ENCODE peak calls at places on chromosomes 16 and 17, in seven cellular contexts. S is cardiac fibroblast, A is K562, X is BJ, E is ascending aorta, U is RWPE2, O is tibial artery. M is an unnamed sample.

GRCh38 chr17:57552114-57552601 is 192.9 kb downstream of the CCDC182 start:
- DNase-seq in X (no peak), A (peak), U (no peak), O (no peak), S (peak), E (no peak), M (no peak)

GRCh38 chr17:80498242-80498919 is 22.0 kb upstream of the NPTX1 start:
- DNase-seq in O (no peak), A (no peak), E (no peak), U (no peak), X (no peak), S (peak), M (peak)

GRCh38 chr16:48053346-48053745 is 102.4 kb downstream of the ABCC12 start:
- DNase-seq in E (no peak), U (no peak), S (peak), O (no peak), A (no peak), X (peak), M (peak)

GRCh38 chr17:50080827-50081226 is 14.3 kb upstream of the PDK2 start:
- DNase-seq in E (no peak), U (no peak), A (no peak), X (no peak), O (no peak), S (no peak), M (no peak)

GRCh38 chr17:11331790-11332526 is 90.9 kb downstream of the SHISA6 start:
- DNase-seq in S (no peak), A (no peak), X (no peak), U (no peak), E (no peak), O (no peak), M (no peak)

GRCh38 chr16:88706965-88707871 is 915 bp downstream of the CTU2 start:
- DNase-seq in O (no peak), X (no peak), A (no peak), E (no peak), U (no peak), S (no peak), M (no peak)

GRCh38 chr16:22315979-22316378 is 18.8 kb downstream of the POLR3E start:
- DNase-seq in E (no peak), O (no peak), X (no peak), A (no peak), U (no peak), S (no peak), M (no peak)

GRCh38 chr16:11100239-11100750 is 155.7 kb downstream of the SOCS1 start:
- DNase-seq in S (peak), O (peak), E (peak), A (peak), U (no peak), X (peak), M (peak)

GRCh38 chr17:9028632-9029570 is 7.6 kb downstream of the NTN1 start:
- DNase-seq in U (no peak), E (no peak), X (no peak), S (no peak), O (peak), A (no peak), M (no peak)

GRCh38 chr16:24681793-24682192 is 47.7 kb upstream of the TNRC6A start:
- DNase-seq in U (no peak), X (no peak), E (no peak), A (no peak), O (no peak), S (peak), M (no peak)

DNA sequence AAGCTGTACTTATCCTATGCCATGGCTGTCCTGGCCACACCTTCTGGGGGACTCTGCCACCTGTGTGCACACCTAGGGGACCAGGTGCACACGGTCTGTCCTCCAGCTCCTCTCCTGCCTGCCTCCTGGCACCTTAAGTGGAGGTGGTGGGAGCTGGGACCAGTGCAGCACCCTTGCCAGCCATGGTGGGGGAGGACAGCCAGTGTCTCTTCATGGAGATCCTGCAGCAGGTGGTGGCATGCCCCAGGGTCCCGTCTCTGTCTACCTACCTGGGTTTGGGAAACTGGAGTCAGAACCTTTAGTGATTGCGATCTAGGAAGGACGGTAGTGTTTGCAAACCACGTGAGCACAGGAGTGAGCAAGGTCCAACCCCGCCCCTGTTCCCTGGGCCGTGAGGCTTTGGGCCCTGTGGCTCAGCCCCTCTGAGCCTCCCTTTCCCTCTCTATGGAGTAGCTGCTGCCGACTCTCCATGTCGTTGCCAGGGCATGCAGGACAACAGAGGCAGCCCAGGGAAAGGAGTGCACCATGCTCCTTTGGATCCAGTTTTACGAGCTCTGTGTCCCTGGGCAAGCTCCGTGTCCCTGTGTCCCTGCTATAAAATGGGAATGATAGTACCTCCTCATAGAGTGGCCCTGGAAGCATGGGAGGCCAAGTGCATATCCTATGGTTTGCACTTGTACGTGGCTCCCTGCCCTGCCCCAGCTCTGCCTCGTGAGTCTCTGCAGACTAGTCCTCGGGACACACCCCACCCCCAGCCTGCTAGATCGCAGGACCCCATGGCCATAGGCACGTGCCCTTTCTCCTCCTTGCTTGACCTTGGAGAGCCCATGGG is 7.1 kb downstream of the ADGRG1 start:
- DNase-seq in O (no peak), X (no peak), E (no peak), U (no peak), S (no peak), A (no peak), M (no peak)
- H3K4me3 ChIP-seq in O (no peak), X (no peak), E (no peak), U (no peak), S (no peak), A (no peak), M (no peak)

DNA sequence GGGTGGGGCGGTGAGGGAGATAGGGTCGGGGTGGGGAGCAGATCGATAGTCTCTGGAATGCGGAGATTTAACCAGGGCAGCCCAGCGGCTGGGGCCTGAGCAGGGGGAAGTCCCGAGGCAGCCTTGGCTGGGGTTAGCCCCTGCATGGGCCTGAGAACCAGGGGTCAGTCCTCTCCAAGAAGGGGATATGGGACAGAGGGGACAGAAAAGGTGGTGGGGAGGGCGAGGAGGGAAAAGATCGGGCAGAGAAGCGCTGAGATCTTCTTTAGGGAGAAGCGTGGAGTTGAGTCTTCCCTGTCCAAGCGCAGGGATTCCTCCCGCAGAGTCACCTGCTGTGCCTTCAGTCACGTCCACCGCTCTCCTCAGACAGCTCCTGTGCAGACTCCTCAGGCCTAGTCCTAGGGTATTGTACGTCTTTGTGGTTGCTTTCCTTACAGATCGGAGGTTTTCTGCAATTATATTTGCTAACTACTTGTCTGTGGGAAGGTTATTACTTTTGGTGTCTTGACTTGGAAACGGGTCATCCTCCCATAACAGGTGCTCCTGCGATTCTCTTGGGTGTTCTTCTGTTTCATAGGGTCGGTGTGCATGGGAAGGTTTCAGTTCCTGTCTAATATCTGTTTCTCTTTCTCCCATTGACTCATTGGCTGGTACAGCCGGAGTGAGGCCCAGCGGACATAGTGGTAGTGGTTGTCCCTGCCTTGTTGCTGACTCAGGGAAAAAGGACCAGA is 952 bp downstream of the CD300A start:
- DNase-seq in O (no peak), E (no peak), S (no peak), X (no peak), A (no peak), U (no peak), M (no peak)
- TF ChIP-seq CTCF in O (no peak), E (no peak), S (no peak), X (no peak), A (no peak), U (no peak), M (no peak)

DNA sequence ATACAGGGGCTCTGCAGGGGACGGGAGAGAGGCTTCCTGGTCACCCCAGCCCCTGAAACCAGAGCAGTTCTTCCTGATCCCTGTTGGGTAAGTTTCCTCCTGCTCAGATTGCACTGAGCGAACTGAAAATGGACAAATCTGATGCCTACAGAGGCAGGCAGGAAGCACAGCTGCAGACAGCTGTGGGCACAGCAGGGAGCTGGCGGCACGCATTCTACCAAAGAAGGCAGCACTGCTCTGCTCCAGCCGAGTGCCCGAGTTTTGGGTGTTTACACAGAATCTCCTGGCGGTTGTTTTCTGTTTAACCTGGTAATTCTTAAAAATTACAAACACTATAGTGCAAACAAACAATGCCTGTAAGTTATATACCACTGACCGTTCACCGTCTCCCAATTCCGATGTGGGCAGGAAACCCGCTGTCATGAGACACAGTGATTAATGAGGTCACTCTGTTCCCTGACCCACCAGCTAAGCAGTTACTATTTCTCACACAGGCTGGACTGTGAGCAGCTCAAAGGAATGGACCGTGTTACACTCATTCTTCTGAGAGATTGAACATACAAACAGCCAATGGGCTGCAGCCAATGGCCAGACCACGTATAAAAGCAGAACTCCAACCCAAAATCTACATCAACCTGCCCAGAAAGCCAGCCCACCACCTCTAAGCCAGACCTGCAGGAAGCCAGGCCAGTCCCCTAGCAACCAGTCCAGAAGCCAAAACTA is 25.5 kb downstream of the NSMCE1 start:
- DNase-seq in E (peak), X (no peak), U (no peak), A (no peak), S (peak), O (peak), M (peak)
- H3K4me3 ChIP-seq in E (peak), X (no peak), U (no peak), A (no peak), S (peak), O (peak), M (peak)

DNA sequence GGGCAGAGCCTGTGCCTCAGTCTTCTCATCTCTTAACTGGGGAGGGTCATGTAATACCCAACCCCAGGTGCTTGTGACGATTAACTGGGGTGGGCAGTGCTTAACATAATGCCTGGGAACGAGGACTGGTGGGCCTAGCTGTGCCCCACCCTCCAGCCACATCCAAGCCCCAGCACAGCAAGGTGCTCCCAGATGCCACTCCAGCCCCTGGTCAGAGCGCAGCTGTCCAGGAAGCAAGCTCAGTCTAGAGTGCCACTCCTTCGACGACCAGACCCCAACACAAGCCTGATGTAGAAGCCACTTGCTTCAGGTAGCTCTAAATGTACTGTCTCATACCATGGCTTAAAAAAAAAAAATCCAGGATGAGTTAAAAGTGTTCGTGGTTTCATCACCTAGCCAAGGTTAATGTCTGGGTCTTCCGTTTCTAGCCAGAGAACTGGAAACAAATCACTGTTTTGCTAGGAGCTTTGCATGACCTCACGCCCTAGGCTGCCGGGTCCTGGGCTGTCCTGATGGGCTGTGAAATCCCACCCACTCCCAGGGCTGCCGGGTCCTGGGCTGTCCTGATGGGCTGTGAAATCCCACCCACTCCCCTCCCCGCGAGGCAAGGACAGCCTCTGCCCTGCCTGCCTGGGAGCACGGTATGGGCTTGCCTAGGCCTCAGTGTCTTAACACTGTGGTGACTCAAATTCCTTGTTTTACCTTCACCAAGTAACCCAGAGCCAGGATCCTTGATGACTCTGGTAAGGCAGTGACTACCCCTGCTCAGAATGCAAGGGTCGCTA is 7.7 kb downstream of the MIEF2 start:
- DNase-seq in A (no peak), S (peak), U (no peak), E (no peak), O (no peak), X (no peak), M (no peak)
- TF ChIP-seq CTCF in A (no peak), S (no peak), U (no peak), E (no peak), O (no peak), X (no peak), M (no peak)

DNA sequence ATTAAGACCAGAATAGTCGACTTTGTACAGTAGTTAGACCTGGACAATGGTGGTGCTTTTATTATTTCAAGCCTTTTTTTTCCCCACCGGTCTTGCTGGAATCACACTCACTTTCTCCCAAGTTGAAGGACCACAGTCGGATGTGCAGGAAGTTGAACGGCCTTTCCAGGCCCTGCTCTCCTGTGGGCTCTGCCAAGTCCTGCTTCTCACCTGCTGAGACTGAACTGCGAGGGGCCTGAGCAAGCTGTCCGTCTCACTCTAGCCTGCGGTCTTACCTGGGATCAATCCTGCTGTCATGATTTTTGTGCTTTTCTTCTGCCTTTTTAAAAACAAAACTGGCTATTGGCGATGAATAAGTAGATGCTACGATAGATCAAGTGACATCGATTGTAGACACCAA is 1.3 kb downstream of the TLCD3A start:
- DNase-seq in A (no peak), U (no peak), O (no peak), E (no peak), S (no peak), X (no peak), M (no peak)
- H3K4me3 ChIP-seq in A (peak), U (peak), O (peak), E (peak), S (peak), X (peak), M (peak)

GRCh38 chr16:73051903-73052302 is 4.0 kb upstream of the ZFHX3 start:
- DNase-seq in S (no peak), U (no peak), O (no peak), A (no peak), X (no peak), E (no peak), M (no peak)

GRCh38 chr16:73051216-73051615 is 3.3 kb upstream of the ZFHX3 start:
- DNase-seq in E (no peak), A (no peak), S (no peak), X (no peak), U (no peak), O (peak), M (no peak)

GRCh38 chr16:73049051-73049910 is 1.4 kb upstream of the ZFHX3 start:
- DNase-seq in E (no peak), O (peak), S (no peak), X (no peak), A (no peak), U (no peak), M (no peak)

GRCh38 chr16:73048292-73049050 is 543 bp upstream of the ZFHX3 start:
- DNase-seq in A (no peak), S (peak), U (no peak), E (no peak), X (no peak), O (peak), M (no peak)

GRCh38 chr16:73050115-73051099 is 2.5 kb upstream of the ZFHX3 start:
- DNase-seq in S (no peak), O (no peak), X (no peak), A (no peak), U (no peak), E (no peak), M (no peak)
- TF ChIP-seq CTCF in S (no peak), O (no peak), X (no peak), A (no peak), U (no peak), E (no peak), M (no peak)

GRCh38 chr16:3752984-3753383 is 35.7 kb upstream of the TRAP1 start:
- DNase-seq in X (no peak), A (no peak), O (peak), U (no peak), S (no peak), E (no peak), M (no peak)
- H3K4me3 ChIP-seq in X (no peak), A (no peak), O (no peak), U (no peak), S (no peak), E (no peak), M (no peak)

DNA sequence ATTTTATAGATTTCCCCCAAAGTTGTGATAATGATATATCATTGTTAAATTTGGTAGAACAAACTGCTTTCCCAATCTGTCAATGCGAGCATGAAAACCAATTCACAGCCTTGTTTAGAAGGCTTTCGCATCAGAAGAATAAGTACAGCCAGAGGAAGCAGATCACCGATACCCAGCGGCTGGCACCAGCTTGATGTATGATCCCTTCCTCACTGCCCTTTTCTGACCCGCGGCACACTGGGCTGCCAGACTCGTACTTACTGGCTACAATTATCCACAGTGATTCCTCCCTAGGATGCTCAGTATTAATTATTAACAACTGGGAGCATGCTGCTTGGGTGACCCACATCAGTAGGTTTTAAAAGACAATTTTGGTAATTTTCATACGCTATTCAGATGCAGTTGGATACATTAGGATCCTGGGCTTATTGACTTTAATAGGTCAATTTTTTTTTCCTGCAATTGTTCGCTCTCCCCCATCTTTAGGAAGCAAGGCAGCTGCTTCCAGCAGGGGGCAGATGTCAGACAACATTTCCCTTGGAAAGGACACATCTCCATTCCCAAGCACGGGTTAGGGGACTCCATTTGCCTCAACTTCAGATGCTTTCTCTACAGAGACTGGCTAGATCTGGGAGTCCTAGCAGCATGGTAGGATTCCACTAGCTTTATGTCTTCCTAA is 582.7 kb upstream of the PSMD7 start:
- DNase-seq in E (no peak), A (peak), S (peak), O (no peak), U (no peak), X (no peak), M (no peak)
- TF ChIP-seq CTCF in E (peak), A (peak), S (peak), O (peak), U (peak), X (peak), M (peak)

GRCh38 chr16:67055712-67056487 is 27.0 kb downstream of the CBFB start:
- DNase-seq in X (peak), A (peak), S (peak), E (no peak), O (no peak), U (no peak), M (peak)

GRCh38 chr16:67052399-67052798 is 23.4 kb downstream of the CBFB start:
- DNase-seq in S (no peak), A (no peak), E (no peak), U (no peak), O (no peak), X (no peak), M (no peak)

DNA sequence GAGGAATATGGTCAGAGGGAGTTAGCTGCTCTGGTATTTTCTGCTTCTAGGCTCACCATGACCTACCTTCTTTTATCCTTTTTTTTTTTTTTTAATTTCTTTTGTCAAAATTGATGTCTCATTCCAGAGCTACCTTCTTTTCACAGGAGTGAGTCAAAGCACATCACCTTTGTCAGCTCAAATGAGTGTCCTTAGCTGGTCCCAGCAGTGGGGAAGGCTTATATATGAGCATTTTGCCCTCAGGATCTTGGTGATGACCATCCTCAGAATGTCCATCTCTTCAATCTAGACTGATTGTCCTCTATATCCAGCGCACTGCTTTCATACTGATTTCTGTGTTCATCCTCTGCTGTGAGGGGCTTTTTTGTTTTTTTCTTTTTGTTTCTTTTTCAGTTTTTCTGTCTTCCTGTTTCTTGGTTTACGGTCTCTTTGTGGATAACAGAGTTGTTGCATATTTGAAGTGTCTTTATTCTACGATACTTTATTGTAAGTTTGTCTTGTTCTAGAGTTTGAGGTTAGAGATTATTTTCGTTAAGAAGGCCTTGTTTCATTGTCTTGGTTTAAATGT is 24.9 kb downstream of the CBFB start:
- DNase-seq in O (no peak), X (no peak), S (no peak), A (no peak), E (no peak), U (no peak), M (no peak)
- H3K4me3 ChIP-seq in O (no peak), X (no peak), S (no peak), A (no peak), E (no peak), U (no peak), M (no peak)